ENCODE peak calls at places on chromosomes 13 and 19, in five cellular contexts. H, X, K, E and A are unnamed samples.

GRCh38 chr19:31349160-31349881 is at the start of gene TSHZ3:
- DNase-seq in H (peak), X (peak), K (peak), E (peak), A (no peak)

GRCh38 chr19:28402701-28403290 is 810.2 kb downstream of the UQCRFS1 start:
- DNase-seq in H (no peak), X (no peak), K (no peak), E (no peak), A (no peak)

GRCh38 chr19:56132316-56132822 is 8.7 kb upstream of the ZNF444 start:
- DNase-seq in H (no peak), X (no peak), K (no peak), E (peak), A (no peak)

GRCh38 chr13:70568571-70568970 is 460.3 kb upstream of the KLHL1 start:
- DNase-seq in H (no peak), X (no peak), K (no peak), E (peak), A (peak)

GRCh38 chr13:44273991-44274810 is 99.4 kb upstream of the SERP2 start:
- DNase-seq in H (no peak), X (no peak), K (no peak), E (peak), A (no peak)

GRCh38 chr19:10338940-10339339 is 484 bp downstream of the ICAM3 start:
- DNase-seq in H (no peak), X (no peak), K (no peak), E (no peak), A (no peak)

GRCh38 chr19:38264486-38265212 is at the start of gene SPINT2:
- DNase-seq in H (no peak), X (no peak), K (peak), E (no peak), A (no peak)

GRCh38 chr19:51002101-51002532 is 713 bp upstream of the KLK8 start:
- DNase-seq in H (no peak), X (no peak), K (no peak), E (no peak), A (no peak)

GRCh38 chr19:54790711-54791110 is 12.7 kb upstream of the KIR2DL4 start:
- DNase-seq in H (no peak), X (no peak), K (no peak), E (no peak), A (no peak)

GRCh38 chr13:43915451-43915850 is 35.7 kb downstream of the LACC1 start:
- DNase-seq in H (no peak), X (no peak), K (no peak), E (no peak), A (no peak)

GRCh38 chr13:98187155-98187726 is 10.2 kb upstream of the RNF113B start:
- DNase-seq in H (no peak), X (no peak), K (no peak), E (no peak), A (no peak)

GRCh38 chr19:47778089-47778953 is at the start of gene SELENOW:
- DNase-seq in H (no peak), X (peak), K (peak), E (peak), A (no peak)

GRCh38 chr13:53216767-53217166 is 188.2 kb downstream of the OLFM4 start:
- DNase-seq in H (no peak), X (no peak), K (no peak), E (no peak), A (no peak)

GRCh38 chr13:40247845-40248244 is 418.6 kb downstream of the FOXO1 start:
- DNase-seq in H (no peak), X (no peak), K (no peak), E (peak), A (no peak)

GRCh38 chr13:30808600-30808999 is 73.3 kb downstream of the ALOX5AP start:
- DNase-seq in H (no peak), X (no peak), K (no peak), E (no peak), A (no peak)

GRCh38 chr13:78137404-78138142 is 218.9 kb upstream of the EDNRB start:
- DNase-seq in H (peak), X (no peak), K (no peak), E (peak), A (peak)

GRCh38 chr19:15330801-15331418 is 1.4 kb downstream of the BRD4 start:
- DNase-seq in H (peak), X (no peak), K (no peak), E (peak), A (no peak)

GRCh38 chr13:24341439-24341838 is 32.1 kb downstream of the C1QTNF9 start:
- DNase-seq in H (no peak), X (no peak), K (no peak), E (no peak), A (no peak)

GRCh38 chr13:114141261-114141996 is 9.0 kb upstream of the RASA3 start:
- DNase-seq in H (no peak), X (no peak), K (no peak), E (no peak), A (no peak)

GRCh38 chr19:48872884-48873475 is 759 bp downstream of the PPP1R15A start:
- DNase-seq in H (peak), X (peak), K (peak), E (peak), A (peak)

GRCh38 chr19:29673451-29674371 is 8.4 kb downstream of the PLEKHF1 start:
- DNase-seq in H (no peak), X (no peak), K (peak), E (no peak), A (no peak)

GRCh38 chr19:16380943-16381755 is 56.5 kb downstream of the KLF2 start:
- DNase-seq in H (no peak), X (peak), K (peak), E (no peak), A (no peak)

GRCh38 chr13:110519506-110519905 is 42.0 kb downstream of the RAB20 start:
- DNase-seq in H (no peak), X (no peak), K (no peak), E (no peak), A (no peak)

GRCh38 chr13:46962286-46962941 is 65.6 kb upstream of the HTR2A start:
- DNase-seq in H (no peak), X (no peak), K (no peak), E (peak), A (no peak)

GRCh38 chr13:113458218-113459065 is 5.2 kb upstream of the ADPRHL1 start:
- DNase-seq in H (no peak), X (no peak), K (peak), E (peak), A (no peak)

GRCh38 chr13:30346159-30346788 is 38.9 kb upstream of the KATNAL1 start:
- DNase-seq in H (no peak), X (no peak), K (no peak), E (no peak), A (no peak)

GRCh38 chr19:1967087-1967608 is 26.2 kb downstream of the CSNK1G2 start:
- DNase-seq in H (no peak), X (no peak), K (peak), E (no peak), A (no peak)

GRCh38 chr13:26558912-26559485 is 1.5 kb downstream of the WASF3 start:
- DNase-seq in H (no peak), X (no peak), K (no peak), E (peak), A (no peak)

GRCh38 chr13:85419611-85420010 is 379.6 kb downstream of the SLITRK6 start:
- DNase-seq in H (no peak), X (no peak), K (no peak), E (no peak), A (no peak)

GRCh38 chr19:58409010-58409790 is 751 bp downstream of the ZNF584 start:
- DNase-seq in H (no peak), X (no peak), K (no peak), E (no peak), A (no peak)

GRCh38 chr19:54530866-54531265 is 28.2 kb downstream of the LAIR2 start:
- DNase-seq in H (no peak), X (no peak), K (no peak), E (no peak), A (no peak)

GRCh38 chr13:38900188-38900587 is 90.4 kb downstream of the STOML3 start:
- DNase-seq in H (no peak), X (no peak), K (no peak), E (no peak), A (no peak)

GRCh38 chr13:59413121-59413520 is 750.6 kb downstream of the DIAPH3 start:
- DNase-seq in H (no peak), X (no peak), K (no peak), E (no peak), A (no peak)

GRCh38 chr19:12205296-12205695 is 42.4 kb downstream of the ZNF136 start:
- DNase-seq in H (no peak), X (no peak), K (no peak), E (no peak), A (no peak)
- H3K4me3 ChIP-seq in H (no peak), X (no peak), K (no peak), E (no peak), A (no peak)

DNA sequence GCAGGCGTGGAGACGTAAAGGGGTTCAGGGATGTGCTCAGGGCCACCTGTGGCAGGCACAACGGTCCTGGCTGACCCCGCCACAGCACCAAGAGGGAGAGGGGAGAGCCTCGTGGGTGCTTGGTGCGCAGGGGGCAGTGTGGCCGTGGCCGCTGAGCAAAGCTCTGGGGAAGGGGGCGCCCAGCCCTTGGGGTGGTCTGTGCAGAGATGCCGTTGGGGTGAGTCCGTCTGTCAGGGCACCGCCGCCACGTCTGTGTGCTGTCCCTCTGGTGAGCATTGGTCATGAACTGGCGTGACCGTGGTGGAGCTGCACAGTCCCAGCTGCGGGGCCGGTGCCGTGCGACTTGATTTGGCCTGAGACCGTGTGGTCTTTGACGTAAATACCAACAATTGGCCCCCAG is 15.3 kb downstream of the GNA11 start:
- DNase-seq in H (no peak), X (no peak), K (no peak), E (no peak), A (no peak)
- TF ChIP-seq CTCF in H (no peak), X (no peak), K (no peak), E (no peak), A (no peak)

DNA sequence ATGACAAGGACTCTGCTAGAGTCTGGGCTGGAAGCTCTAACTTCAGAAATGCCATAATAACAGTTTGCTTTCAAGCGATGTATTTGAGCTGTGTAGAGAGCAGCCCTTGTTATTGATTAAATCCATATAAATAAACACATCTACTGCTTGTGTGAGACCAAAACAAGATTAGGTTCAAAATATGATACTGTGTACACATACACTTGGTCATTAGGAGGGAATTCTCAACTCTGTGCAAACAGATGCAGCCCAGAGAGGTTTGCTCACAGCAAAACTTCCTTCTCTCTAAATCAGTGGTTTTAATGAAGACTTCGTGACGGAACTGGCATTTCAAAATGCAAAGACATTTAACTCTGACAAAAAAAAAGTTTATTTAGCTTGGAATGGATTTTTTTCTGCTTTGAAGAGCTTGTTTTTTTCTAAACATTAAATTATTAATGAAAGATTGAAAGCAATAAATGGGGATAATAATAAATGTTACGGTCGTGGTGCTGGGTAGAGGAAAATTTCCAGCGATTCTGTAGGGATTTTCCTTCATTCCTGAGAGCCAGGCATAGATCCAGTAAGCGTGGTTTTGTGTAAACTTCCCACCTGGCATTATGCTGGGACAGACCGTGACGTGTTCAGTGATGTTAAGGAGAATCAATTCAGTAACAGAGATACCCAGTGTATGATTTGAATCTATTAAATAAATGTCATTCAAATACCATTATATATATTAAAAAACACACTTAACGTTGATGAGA is 213.6 kb downstream of the TEX29 start:
- DNase-seq in H (no peak), X (no peak), K (no peak), E (no peak), A (no peak)
- H3K4me3 ChIP-seq in H (no peak), X (no peak), K (no peak), E (no peak), A (no peak)

GRCh38 chr19:42115219-42115618 is 17.0 kb downstream of the POU2F2 start:
- DNase-seq in H (no peak), X (no peak), K (no peak), E (peak), A (no peak)

GRCh38 chr19:42114412-42114811 is 17.8 kb downstream of the POU2F2 start:
- DNase-seq in H (no peak), X (no peak), K (peak), E (no peak), A (no peak)

GRCh38 chr19:42115705-42116104 is 16.5 kb downstream of the POU2F2 start:
- DNase-seq in H (no peak), X (no peak), K (no peak), E (no peak), A (no peak)

GRCh38 chr19:42111811-42112210 is 20.4 kb downstream of the POU2F2 start:
- DNase-seq in H (no peak), X (no peak), K (no peak), E (no peak), A (no peak)

GRCh38 chr19:42113641-42114348 is 18.5 kb downstream of the POU2F2 start:
- DNase-seq in H (peak), X (no peak), K (peak), E (peak), A (peak)
- TF ChIP-seq CTCF in H (peak), X (no peak), K (no peak), E (peak), A (peak)

GRCh38 chr19:52397310-52398090 is at the start of gene ZNF528:
- DNase-seq in H (peak), X (peak), K (peak), E (peak), A (peak)
- H3K4me3 ChIP-seq in H (peak), X (peak), K (peak), E (peak), A (peak)

GRCh38 chr19:13621413-13621812 is 115.1 kb upstream of the CACNA1A start:
- DNase-seq in H (peak), X (no peak), K (no peak), E (peak), A (peak)
- TF ChIP-seq CTCF in H (peak), X (no peak), K (no peak), E (no peak), A (no peak)